ENCODE peak calls at places on chromosomes 16 and 17, in nine cellular contexts. D, B, L, T, C, M, Z, P and V are unnamed samples.

GRCh38 chr17:58249270-58250133 is 11.1 kb downstream of the LPO start:
- DNase-seq in T (peak; percentile 80), L (peak; percentile 31), C (peak; percentile 29), P (no peak), M (peak; percentile 9), B (no peak), Z (no peak), D (peak; percentile 49), V (peak; percentile 63)

GRCh38 chr16:87583453-87584131 is 18.7 kb upstream of the JPH3 start:
- DNase-seq in M (peak; percentile 70), T (peak; percentile 58), C (no peak), D (peak; percentile 68), L (no peak), Z (no peak), P (no peak), B (no peak), V (no peak)

GRCh38 chr16:11639925-11640899 is 28.0 kb upstream of the SNN start:
- DNase-seq in C (peak; percentile 57), T (peak; percentile 61), P (peak; percentile 52), M (peak; percentile 97), L (peak; percentile 88), Z (peak; percentile 97), B (peak; percentile 69), D (peak; percentile 100), V (peak; percentile 64)

GRCh38 chr16:11233727-11234376 is 22.2 kb downstream of the SOCS1 start:
- DNase-seq in T (no peak), B (no peak), L (no peak), M (no peak), D (no peak), Z (no peak), P (no peak), C (no peak), V (no peak)

GRCh38 chr17:59238904-59239303 is 18.6 kb downstream of the GDPD1 start:
- DNase-seq in M (no peak), D (no peak), L (no peak), B (no peak), P (no peak), Z (no peak), C (no peak), T (no peak), V (no peak)

GRCh38 chr17:43720311-43721060 is 38.1 kb downstream of the SOST start:
- DNase-seq in P (peak; percentile 22), D (peak; percentile 61), Z (no peak), L (peak; percentile 42), M (peak; percentile 37), T (peak; percentile 80), B (no peak), C (peak; percentile 37), V (peak; percentile 74)

GRCh38 chr17:42553161-42553818 is 567 bp downstream of the HSD17B1 start:
- DNase-seq in M (peak; percentile 43), B (no peak), P (no peak), L (no peak), T (peak; percentile 63), D (peak; percentile 50), Z (no peak), C (no peak), V (no peak)

GRCh38 chr16:6133009-6133408 is 1035.4 kb upstream of the EEF2KMT start:
- DNase-seq in D (no peak), P (no peak), Z (no peak), C (no peak), B (no peak), M (no peak), L (no peak), T (no peak), V (no peak)